ENCODE peak calls at places on chromosomes 16 and 17, in four cellular contexts. L is fibroblast of pulmonary artery; X is CD8-positive, alpha-beta memory T cell; I is left ventricle myocardium inferior. N is an unnamed sample.

GRCh38 chr16:86531193-86531550 is 20.8 kb downstream of the FOXF1 start:
- DNase-seq in L (peak), X (no peak), I (peak), N (no peak)

GRCh38 chr16:49048557-49048956 is 233.1 kb downstream of the CBLN1 start:
- DNase-seq in L (peak), X (no peak), I (no peak), N (no peak)

GRCh38 chr16:82050909-82051357 is 15.9 kb downstream of the HSD17B2 start:
- DNase-seq in L (no peak), X (no peak), I (no peak), N (no peak)

GRCh38 chr17:30148376-30148775 is 31.8 kb downstream of the NSRP1 start:
- DNase-seq in L (no peak), X (no peak), I (no peak), N (no peak)

GRCh38 chr16:86819523-86819887 is 241.2 kb downstream of the FOXL1 start:
- DNase-seq in L (no peak), X (no peak), I (no peak), N (no peak)

GRCh38 chr16:24188751-24189318 is 67.3 kb upstream of the CACNG3 start:
- DNase-seq in L (no peak), X (no peak), I (no peak), N (no peak)

GRCh38 chr17:9370464-9370863 is 205.2 kb downstream of the STX8 start:
- DNase-seq in L (peak), X (no peak), I (no peak), N (peak)

GRCh38 chr16:57485091-57485915 is 990 bp downstream of the DOK4 start:
- DNase-seq in L (no peak), X (no peak), I (no peak), N (no peak)

GRCh38 chr17:57724038-57724728 is 20.9 kb downstream of the CCDC182 start:
- DNase-seq in L (no peak), X (no peak), I (no peak), N (no peak)

GRCh38 chr16:7405166-7405565 is 72.5 kb downstream of the RBFOX1 start:
- DNase-seq in L (no peak), X (no peak), I (peak), N (no peak)

GRCh38 chr16:51698647-51699046 is 547.6 kb upstream of the SALL1 start:
- DNase-seq in L (no peak), X (no peak), I (no peak), N (no peak)

GRCh38 chr17:50642722-50643656 is 8.3 kb downstream of the ABCC3 start:
- DNase-seq in L (no peak), X (no peak), I (no peak), N (peak)

GRCh38 chr17:27532269-27533067 is 76.2 kb downstream of the KSR1 start:
- DNase-seq in L (peak), X (no peak), I (peak), N (peak)

GRCh38 chr16:77307764-77308561 is 108.8 kb downstream of the SYCE1L start:
- DNase-seq in L (peak), X (no peak), I (no peak), N (peak)

GRCh38 chr16:48282636-48283263 is 35.4 kb upstream of the ABCC11 start:
- DNase-seq in L (peak), X (no peak), I (no peak), N (peak)

GRCh38 chr17:75622071-75622470 is 11.2 kb upstream of the SMIM5 start:
- DNase-seq in L (no peak), X (no peak), I (no peak), N (no peak)